ENCODE peak calls at places on chromosomes 13 and 19, in eight cellular contexts. Z, Q, T, A, P, V, Y and K are unnamed samples.

GRCh38 chr19:510606-511100 is 3.4 kb downstream of the TPGS1 start:
- DNase-seq in P (peak), V (peak), A (peak), Y (no peak), Q (peak), T (peak), Z (peak), K (no peak)

GRCh38 chr13:79466852-79467251 is 14.1 kb upstream of the NDFIP2 start:
- DNase-seq in Y (no peak), V (no peak), T (no peak), Z (no peak), A (no peak), P (no peak), Q (no peak), K (no peak)

GRCh38 chr19:13823256-13823655 is 28.0 kb downstream of the ZSWIM4 start:
- DNase-seq in T (no peak), A (no peak), V (no peak), Z (no peak), Q (peak), Y (no peak), P (no peak), K (no peak)

GRCh38 chr13:94352057-94352456 is 127.4 kb downstream of the DCT start:
- DNase-seq in A (no peak), P (peak), T (no peak), Y (no peak), Q (peak), V (no peak), Z (no peak), K (no peak)

GRCh38 chr13:94308808-94309207 is 170.7 kb downstream of the DCT start:
- DNase-seq in V (no peak), Y (no peak), Q (peak), P (no peak), A (no peak), T (no peak), Z (no peak), K (no peak)

GRCh38 chr13:43522788-43523187 is 264.0 kb downstream of the ENOX1 start:
- DNase-seq in P (peak), A (no peak), Y (no peak), V (no peak), Z (no peak), Q (peak), T (no peak), K (peak)

GRCh38 chr13:101624981-101625380 is 172.5 kb downstream of the ITGBL1 start:
- DNase-seq in P (no peak), T (no peak), Q (no peak), Z (no peak), Y (no peak), V (no peak), A (no peak), K (no peak)

GRCh38 chr19:57648336-57649003 is 15.5 kb downstream of the ZNF211 start:
- DNase-seq in V (peak), Q (no peak), P (no peak), Y (no peak), A (no peak), T (no peak), Z (no peak), K (no peak)

GRCh38 chr19:41740415-41741243 is 14.7 kb upstream of the CEACAM6 start:
- DNase-seq in Z (no peak), P (no peak), T (no peak), V (no peak), Q (no peak), A (no peak), Y (no peak), K (no peak)

GRCh38 chr13:71240906-71241305 is 626.1 kb downstream of the DACH1 start:
- DNase-seq in A (no peak), P (peak), T (no peak), Y (no peak), Z (no peak), V (peak), Q (no peak), K (no peak)

GRCh38 chr19:41616785-41617621 is 9.9 kb downstream of the CEACAM4 start:
- DNase-seq in V (no peak), P (peak), Y (no peak), T (no peak), Q (peak), Z (peak), A (no peak), K (no peak)

GRCh38 chr13:24032252-24032651 is 128.3 kb upstream of the SPATA13 start:
- DNase-seq in Q (peak), V (no peak), T (no peak), A (no peak), Z (no peak), Y (no peak), P (peak), K (peak)

GRCh38 chr13:98918771-98919170 is 59.1 kb downstream of the DOCK9 start:
- DNase-seq in Y (no peak), A (no peak), T (no peak), V (no peak), P (no peak), Z (no peak), Q (no peak), K (no peak)

GRCh38 chr19:3035542-3036118 is 6.5 kb upstream of the TLE2 start:
- DNase-seq in A (peak), Y (peak), Q (peak), Z (peak), T (peak), V (peak), P (peak), K (peak)

GRCh38 chr19:31938675-31939074 is 406.7 kb upstream of the ZNF507 start:
- DNase-seq in P (no peak), Y (no peak), A (no peak), T (no peak), Z (no peak), V (no peak), Q (no peak), K (no peak)

GRCh38 chr19:4624301-4624700 is 15.0 kb upstream of the TNFAIP8L1 start:
- DNase-seq in V (no peak), T (no peak), Y (no peak), A (no peak), Z (no peak), Q (no peak), P (no peak), K (no peak)

GRCh38 chr19:13401388-13401787 is 104.9 kb downstream of the CACNA1A start:
- DNase-seq in P (peak), A (no peak), Q (peak), Y (no peak), T (no peak), Z (no peak), V (peak), K (no peak)

GRCh38 chr19:15195987-15196682 is 4.7 kb downstream of the NOTCH3 start:
- DNase-seq in P (peak), Q (no peak), Z (peak), A (no peak), V (no peak), Y (peak), T (no peak), K (no peak)

GRCh38 chr13:20431687-20432384 is 93.8 kb downstream of the CRYL1 start:
- DNase-seq in Q (no peak), V (no peak), P (no peak), A (no peak), Y (no peak), T (no peak), Z (no peak), K (no peak)

GRCh38 chr19:12636631-12637030 is 25.9 kb downstream of the ZNF791 start:
- DNase-seq in Q (no peak), A (no peak), Z (no peak), P (no peak), Y (no peak), V (no peak), T (no peak), K (no peak)

GRCh38 chr19:21358768-21359451 is at the start of gene ZNF738:
- DNase-seq in T (peak), V (peak), Y (peak), A (peak), Q (peak), P (peak), Z (peak), K (peak)
- TF ChIP-seq CTCF in T (no peak), V (no peak), Y (no peak), A (no peak), Q (no peak), P (no peak), Z (no peak), K (no peak)

GRCh38 chr19:29858000-29858596 is 46.3 kb downstream of the CCNE1 start:
- DNase-seq in Y (no peak), Q (no peak), A (peak), Z (no peak), V (peak), P (no peak), T (no peak), K (no peak)
- TF ChIP-seq CTCF in Y (no peak), Q (peak), A (peak), Z (peak), V (peak), P (peak), T (no peak), K (peak)

GRCh38 chr13:26112843-26113242 is 61.0 kb upstream of the SHISA2 start:
- DNase-seq in Q (no peak), V (no peak), T (no peak), A (no peak), Y (no peak), Z (no peak), P (peak), K (no peak)
- TF ChIP-seq CTCF in Q (peak), V (no peak), T (no peak), A (peak), Y (no peak), Z (peak), P (peak), K (peak)

GRCh38 chr19:11227201-11227886 is 12.1 kb upstream of the ANGPTL8 start:
- DNase-seq in Z (no peak), A (no peak), Q (no peak), P (no peak), V (peak), T (no peak), Y (no peak), K (no peak)
- TF ChIP-seq CTCF in Z (no peak), A (no peak), Q (no peak), P (peak), V (peak), T (no peak), Y (no peak), K (no peak)

DNA sequence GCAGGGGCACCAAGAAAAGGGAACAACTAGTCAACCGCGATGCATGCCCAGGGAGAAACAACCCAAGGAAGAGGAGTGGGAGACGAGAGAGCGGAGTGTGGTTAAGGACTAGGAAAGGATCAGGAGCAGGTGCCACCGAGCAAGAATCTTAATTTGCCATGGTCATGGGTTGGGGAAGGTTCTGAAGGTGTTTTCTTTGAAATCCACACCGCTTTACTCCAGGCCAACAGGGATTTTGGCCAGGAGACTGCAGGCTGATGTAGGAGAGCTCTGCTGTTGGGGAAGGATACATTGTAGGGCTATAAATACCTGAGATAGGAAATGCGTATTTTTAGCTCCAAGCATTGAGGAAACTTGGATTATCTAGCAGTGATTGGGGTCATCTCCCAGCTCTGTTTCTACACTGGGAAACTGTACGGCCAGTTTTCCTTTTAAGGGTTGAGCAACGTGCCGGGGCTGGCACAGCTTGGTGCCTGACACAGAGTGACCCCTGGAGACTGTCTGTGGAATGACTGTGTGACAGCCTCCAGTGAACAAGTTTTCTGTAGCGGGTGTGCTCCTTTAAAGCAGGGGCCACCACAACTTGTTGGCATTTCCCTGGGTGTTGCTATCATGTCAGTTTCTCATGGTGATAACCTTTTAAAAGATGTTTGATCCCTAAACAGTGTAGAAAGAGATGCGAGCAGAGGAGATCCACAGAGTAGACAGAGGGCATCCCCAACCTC is 34.2 kb downstream of the ZNF536 start:
- DNase-seq in Q (no peak), A (no peak), T (no peak), P (no peak), Y (no peak), V (peak), Z (peak), K (no peak)
- TF ChIP-seq CTCF in Q (no peak), A (no peak), T (no peak), P (peak), Y (no peak), V (peak), Z (peak), K (no peak)

GRCh38 chr13:46682015-46682414 is 114.9 kb downstream of the ESD start:
- DNase-seq in Z (no peak), P (no peak), A (no peak), T (no peak), V (no peak), Y (no peak), Q (no peak), K (no peak)

GRCh38 chr13:46675016-46675415 is 121.9 kb downstream of the ESD start:
- DNase-seq in P (no peak), Y (no peak), A (no peak), Z (no peak), T (no peak), Q (peak), V (no peak), K (no peak)

GRCh38 chr13:46676378-46676725 is 120.6 kb downstream of the ESD start:
- DNase-seq in V (no peak), P (no peak), A (no peak), Z (no peak), Y (no peak), T (no peak), Q (no peak), K (no peak)

GRCh38 chr13:46683879-46684278 is 113.1 kb downstream of the ESD start:
- DNase-seq in T (no peak), Q (peak), Z (no peak), P (no peak), A (no peak), Y (no peak), V (no peak), K (no peak)

GRCh38 chr13:46679369-46680180 is 117.4 kb downstream of the ESD start:
- DNase-seq in V (peak), Q (peak), Z (no peak), Y (no peak), A (no peak), T (peak), P (peak), K (no peak)
- TF ChIP-seq CTCF in V (no peak), Q (peak), Z (no peak), Y (no peak), A (no peak), T (no peak), P (peak), K (peak)

GRCh38 chr19:48702701-48703100 is 6.9 kb downstream of the FUT2 start:
- DNase-seq in Q (no peak), A (no peak), P (no peak), Z (no peak), T (no peak), Y (no peak), V (no peak), K (no peak)
- TF ChIP-seq CTCF in Q (no peak), A (no peak), P (no peak), Z (no peak), T (no peak), Y (no peak), V (no peak), K (no peak)